ENCODE peak calls at places on chromosomes 7 and 10, in nine cellular contexts. One of them, this sample, is unnamed.

GRCh38 chr7:98211676-98212531 is 665 bp downstream of the BHLHA15 start:
- DNase-seq in myocyte: no peak
- DNase-seq in activated naive CD8-positive, alpha-beta T cell treated with anti-CD3 and anti-CD28 coated beads for 36 hours: no peak
- DNase-seq in NCI-H69: no peak
- DNase-seq in heart left ventricle: no peak
- DNase-seq in BE2C: no peak
- DNase-seq in activated CD4-positive, alpha-beta memory T cell treated with anti-CD3 and anti-CD28 coated beads, Interleukin-2, amount 10 ng/mL, durations not matched to agents 7 days and 5 days: no peak
- DNase-seq in NCI-H1417 treated with DMSO at 0.1 percent for 48 hours: no peak
- DNase-seq in iPS DF 6.9: no peak
- DNase-seq in this sample: no peak

GRCh38 chr10:19195698-19196097 is 147.1 kb downstream of the MALRD1 start:
- DNase-seq in BE2C: no peak
- DNase-seq in activated naive CD8-positive, alpha-beta T cell treated with anti-CD3 and anti-CD28 coated beads for 36 hours: no peak
- DNase-seq in NCI-H69: no peak
- DNase-seq in iPS DF 6.9: no peak
- DNase-seq in myocyte: no peak
- DNase-seq in NCI-H1417 treated with DMSO at 0.1 percent for 48 hours: no peak
- DNase-seq in activated CD4-positive, alpha-beta memory T cell treated with anti-CD3 and anti-CD28 coated beads, Interleukin-2, amount 10 ng/mL, durations not matched to agents 7 days and 5 days: no peak
- DNase-seq in heart left ventricle: no peak
- DNase-seq in this sample: no peak

GRCh38 chr7:14836006-14836405 is 66.5 kb downstream of the DGKB start:
- DNase-seq in iPS DF 6.9: no peak
- DNase-seq in myocyte: peak
- DNase-seq in heart left ventricle: no peak
- DNase-seq in activated naive CD8-positive, alpha-beta T cell treated with anti-CD3 and anti-CD28 coated beads for 36 hours: no peak
- DNase-seq in NCI-H1417 treated with DMSO at 0.1 percent for 48 hours: peak
- DNase-seq in BE2C: no peak
- DNase-seq in activated CD4-positive, alpha-beta memory T cell treated with anti-CD3 and anti-CD28 coated beads, Interleukin-2, amount 10 ng/mL, durations not matched to agents 7 days and 5 days: no peak
- DNase-seq in NCI-H69: peak
- DNase-seq in this sample: no peak

GRCh38 chr10:4219901-4220300 is 434.9 kb upstream of the KLF6 start:
- DNase-seq in activated naive CD8-positive, alpha-beta T cell treated with anti-CD3 and anti-CD28 coated beads for 36 hours: no peak
- DNase-seq in NCI-H69: no peak
- DNase-seq in myocyte: no peak
- DNase-seq in NCI-H1417 treated with DMSO at 0.1 percent for 48 hours: no peak
- DNase-seq in activated CD4-positive, alpha-beta memory T cell treated with anti-CD3 and anti-CD28 coated beads, Interleukin-2, amount 10 ng/mL, durations not matched to agents 7 days and 5 days: no peak
- DNase-seq in heart left ventricle: no peak
- DNase-seq in iPS DF 6.9: no peak
- DNase-seq in BE2C: no peak
- DNase-seq in this sample: no peak

GRCh38 chr7:29878081-29878688 is 71.9 kb downstream of the WIPF3 start:
- DNase-seq in BE2C: peak
- DNase-seq in heart left ventricle: no peak
- DNase-seq in NCI-H69: peak
- DNase-seq in activated naive CD8-positive, alpha-beta T cell treated with anti-CD3 and anti-CD28 coated beads for 36 hours: no peak
- DNase-seq in myocyte: peak
- DNase-seq in activated CD4-positive, alpha-beta memory T cell treated with anti-CD3 and anti-CD28 coated beads, Interleukin-2, amount 10 ng/mL, durations not matched to agents 7 days and 5 days: no peak
- DNase-seq in NCI-H1417 treated with DMSO at 0.1 percent for 48 hours: no peak
- DNase-seq in iPS DF 6.9: no peak
- DNase-seq in this sample: peak

GRCh38 chr7:16345979-16346958 is 75.1 kb downstream of the CRPPA start:
- DNase-seq in BE2C: no peak
- DNase-seq in iPS DF 6.9: no peak
- DNase-seq in heart left ventricle: no peak
- DNase-seq in activated CD4-positive, alpha-beta memory T cell treated with anti-CD3 and anti-CD28 coated beads, Interleukin-2, amount 10 ng/mL, durations not matched to agents 7 days and 5 days: no peak
- DNase-seq in myocyte: peak
- DNase-seq in NCI-H1417 treated with DMSO at 0.1 percent for 48 hours: no peak
- DNase-seq in activated naive CD8-positive, alpha-beta T cell treated with anti-CD3 and anti-CD28 coated beads for 36 hours: no peak
- DNase-seq in NCI-H69: no peak
- DNase-seq in this sample: peak

GRCh38 chr10:100894589-100895294 is 18.0 kb upstream of the SLF2 start:
- DNase-seq in activated CD4-positive, alpha-beta memory T cell treated with anti-CD3 and anti-CD28 coated beads, Interleukin-2, amount 10 ng/mL, durations not matched to agents 7 days and 5 days: peak
- DNase-seq in myocyte: no peak
- DNase-seq in heart left ventricle: no peak
- DNase-seq in NCI-H69: no peak
- DNase-seq in BE2C: no peak
- DNase-seq in activated naive CD8-positive, alpha-beta T cell treated with anti-CD3 and anti-CD28 coated beads for 36 hours: no peak
- DNase-seq in iPS DF 6.9: no peak
- DNase-seq in NCI-H1417 treated with DMSO at 0.1 percent for 48 hours: no peak
- DNase-seq in this sample: no peak

GRCh38 chr10:69180525-69181204 is 631 bp downstream of the SUPV3L1 start:
- DNase-seq in activated CD4-positive, alpha-beta memory T cell treated with anti-CD3 and anti-CD28 coated beads, Interleukin-2, amount 10 ng/mL, durations not matched to agents 7 days and 5 days: peak
- DNase-seq in iPS DF 6.9: no peak
- DNase-seq in BE2C: no peak
- DNase-seq in myocyte: peak
- DNase-seq in activated naive CD8-positive, alpha-beta T cell treated with anti-CD3 and anti-CD28 coated beads for 36 hours: peak
- DNase-seq in NCI-H69: no peak
- DNase-seq in NCI-H1417 treated with DMSO at 0.1 percent for 48 hours: no peak
- DNase-seq in heart left ventricle: no peak
- DNase-seq in this sample: peak

GRCh38 chr7:41861642-41862041 is 158.8 kb upstream of the INHBA start:
- DNase-seq in myocyte: peak
- DNase-seq in NCI-H69: no peak
- DNase-seq in heart left ventricle: no peak
- DNase-seq in BE2C: no peak
- DNase-seq in iPS DF 6.9: no peak
- DNase-seq in activated CD4-positive, alpha-beta memory T cell treated with anti-CD3 and anti-CD28 coated beads, Interleukin-2, amount 10 ng/mL, durations not matched to agents 7 days and 5 days: no peak
- DNase-seq in NCI-H1417 treated with DMSO at 0.1 percent for 48 hours: no peak
- DNase-seq in activated naive CD8-positive, alpha-beta T cell treated with anti-CD3 and anti-CD28 coated beads for 36 hours: no peak
- DNase-seq in this sample: no peak

GRCh38 chr10:4685495-4685894 is 140.5 kb upstream of the AKR1E2 start:
- DNase-seq in myocyte: peak
- DNase-seq in activated naive CD8-positive, alpha-beta T cell treated with anti-CD3 and anti-CD28 coated beads for 36 hours: no peak
- DNase-seq in NCI-H1417 treated with DMSO at 0.1 percent for 48 hours: no peak
- DNase-seq in BE2C: no peak
- DNase-seq in activated CD4-positive, alpha-beta memory T cell treated with anti-CD3 and anti-CD28 coated beads, Interleukin-2, amount 10 ng/mL, durations not matched to agents 7 days and 5 days: no peak
- DNase-seq in iPS DF 6.9: no peak
- DNase-seq in heart left ventricle: no peak
- DNase-seq in NCI-H69: no peak
- DNase-seq in this sample: no peak

GRCh38 chr10:23439452-23439919 is 611 bp downstream of the OTUD1 start:
- DNase-seq in activated naive CD8-positive, alpha-beta T cell treated with anti-CD3 and anti-CD28 coated beads for 36 hours: no peak
- DNase-seq in BE2C: peak
- DNase-seq in myocyte: peak
- DNase-seq in activated CD4-positive, alpha-beta memory T cell treated with anti-CD3 and anti-CD28 coated beads, Interleukin-2, amount 10 ng/mL, durations not matched to agents 7 days and 5 days: no peak
- DNase-seq in NCI-H1417 treated with DMSO at 0.1 percent for 48 hours: no peak
- DNase-seq in NCI-H69: peak
- DNase-seq in heart left ventricle: no peak
- DNase-seq in iPS DF 6.9: no peak
- DNase-seq in this sample: no peak

GRCh38 chr10:117370205-117370604 is 5.0 kb downstream of the PDZD8 start:
- DNase-seq in myocyte: no peak
- DNase-seq in NCI-H69: no peak
- DNase-seq in BE2C: no peak
- DNase-seq in NCI-H1417 treated with DMSO at 0.1 percent for 48 hours: no peak
- DNase-seq in heart left ventricle: no peak
- DNase-seq in activated naive CD8-positive, alpha-beta T cell treated with anti-CD3 and anti-CD28 coated beads for 36 hours: no peak
- DNase-seq in activated CD4-positive, alpha-beta memory T cell treated with anti-CD3 and anti-CD28 coated beads, Interleukin-2, amount 10 ng/mL, durations not matched to agents 7 days and 5 days: no peak
- DNase-seq in iPS DF 6.9: no peak
- DNase-seq in this sample: no peak

GRCh38 chr10:102998508-102998907 is 80.4 kb downstream of the CNNM2 start:
- DNase-seq in BE2C: no peak
- DNase-seq in activated naive CD8-positive, alpha-beta T cell treated with anti-CD3 and anti-CD28 coated beads for 36 hours: no peak
- DNase-seq in iPS DF 6.9: no peak
- DNase-seq in myocyte: no peak
- DNase-seq in heart left ventricle: no peak
- DNase-seq in NCI-H69: no peak
- DNase-seq in NCI-H1417 treated with DMSO at 0.1 percent for 48 hours: no peak
- DNase-seq in activated CD4-positive, alpha-beta memory T cell treated with anti-CD3 and anti-CD28 coated beads, Interleukin-2, amount 10 ng/mL, durations not matched to agents 7 days and 5 days: no peak
- DNase-seq in this sample: no peak

GRCh38 chr7:30367561-30367960 is 83.2 kb downstream of the ZNRF2 start:
- DNase-seq in iPS DF 6.9: no peak
- DNase-seq in activated CD4-positive, alpha-beta memory T cell treated with anti-CD3 and anti-CD28 coated beads, Interleukin-2, amount 10 ng/mL, durations not matched to agents 7 days and 5 days: no peak
- DNase-seq in NCI-H1417 treated with DMSO at 0.1 percent for 48 hours: no peak
- DNase-seq in activated naive CD8-positive, alpha-beta T cell treated with anti-CD3 and anti-CD28 coated beads for 36 hours: no peak
- DNase-seq in heart left ventricle: no peak
- DNase-seq in myocyte: no peak
- DNase-seq in BE2C: no peak
- DNase-seq in NCI-H69: no peak
- DNase-seq in this sample: no peak

GRCh38 chr10:80509403-80510161 is 28.1 kb upstream of the SH2D4B start:
- DNase-seq in heart left ventricle: peak
- DNase-seq in NCI-H69: no peak
- DNase-seq in activated naive CD8-positive, alpha-beta T cell treated with anti-CD3 and anti-CD28 coated beads for 36 hours: no peak
- DNase-seq in NCI-H1417 treated with DMSO at 0.1 percent for 48 hours: no peak
- DNase-seq in iPS DF 6.9: no peak
- DNase-seq in activated CD4-positive, alpha-beta memory T cell treated with anti-CD3 and anti-CD28 coated beads, Interleukin-2, amount 10 ng/mL, durations not matched to agents 7 days and 5 days: no peak
- DNase-seq in myocyte: no peak
- DNase-seq in BE2C: no peak
- DNase-seq in this sample: peak

GRCh38 chr10:89857399-89857798 is 156.0 kb downstream of the KIF20B start:
- DNase-seq in activated naive CD8-positive, alpha-beta T cell treated with anti-CD3 and anti-CD28 coated beads for 36 hours: no peak
- DNase-seq in activated CD4-positive, alpha-beta memory T cell treated with anti-CD3 and anti-CD28 coated beads, Interleukin-2, amount 10 ng/mL, durations not matched to agents 7 days and 5 days: no peak
- DNase-seq in iPS DF 6.9: no peak
- DNase-seq in NCI-H1417 treated with DMSO at 0.1 percent for 48 hours: no peak
- DNase-seq in heart left ventricle: no peak
- DNase-seq in BE2C: no peak
- DNase-seq in myocyte: no peak
- DNase-seq in NCI-H69: no peak
- DNase-seq in this sample: no peak

GRCh38 chr7:81690251-81690650 is 79.6 kb downstream of the HGF start:
- DNase-seq in activated CD4-positive, alpha-beta memory T cell treated with anti-CD3 and anti-CD28 coated beads, Interleukin-2, amount 10 ng/mL, durations not matched to agents 7 days and 5 days: no peak
- DNase-seq in iPS DF 6.9: peak
- DNase-seq in BE2C: no peak
- DNase-seq in myocyte: no peak
- DNase-seq in heart left ventricle: no peak
- DNase-seq in NCI-H1417 treated with DMSO at 0.1 percent for 48 hours: no peak
- DNase-seq in NCI-H69: peak
- DNase-seq in activated naive CD8-positive, alpha-beta T cell treated with anti-CD3 and anti-CD28 coated beads for 36 hours: no peak
- DNase-seq in this sample: no peak

GRCh38 chr10:58641095-58641531 is 128.4 kb downstream of the BICC1 start:
- DNase-seq in NCI-H1417 treated with DMSO at 0.1 percent for 48 hours: peak
- DNase-seq in heart left ventricle: no peak
- DNase-seq in iPS DF 6.9: no peak
- DNase-seq in NCI-H69: peak
- DNase-seq in activated naive CD8-positive, alpha-beta T cell treated with anti-CD3 and anti-CD28 coated beads for 36 hours: no peak
- DNase-seq in activated CD4-positive, alpha-beta memory T cell treated with anti-CD3 and anti-CD28 coated beads, Interleukin-2, amount 10 ng/mL, durations not matched to agents 7 days and 5 days: no peak
- DNase-seq in BE2C: no peak
- DNase-seq in myocyte: peak
- DNase-seq in this sample: peak

GRCh38 chr7:148501707-148502139 is 88.8 kb upstream of the C7orf33 start:
- DNase-seq in iPS DF 6.9: no peak
- DNase-seq in activated naive CD8-positive, alpha-beta T cell treated with anti-CD3 and anti-CD28 coated beads for 36 hours: peak
- DNase-seq in NCI-H69: peak
- DNase-seq in activated CD4-positive, alpha-beta memory T cell treated with anti-CD3 and anti-CD28 coated beads, Interleukin-2, amount 10 ng/mL, durations not matched to agents 7 days and 5 days: no peak
- DNase-seq in BE2C: no peak
- DNase-seq in heart left ventricle: no peak
- DNase-seq in myocyte: no peak
- DNase-seq in NCI-H1417 treated with DMSO at 0.1 percent for 48 hours: peak
- DNase-seq in this sample: no peak

GRCh38 chr7:44327981-44328380 is 2.6 kb upstream of the CAMK2B start:
- DNase-seq in iPS DF 6.9: no peak
- DNase-seq in BE2C: no peak
- DNase-seq in myocyte: no peak
- DNase-seq in NCI-H1417 treated with DMSO at 0.1 percent for 48 hours: no peak
- DNase-seq in heart left ventricle: no peak
- DNase-seq in activated naive CD8-positive, alpha-beta T cell treated with anti-CD3 and anti-CD28 coated beads for 36 hours: no peak
- DNase-seq in activated CD4-positive, alpha-beta memory T cell treated with anti-CD3 and anti-CD28 coated beads, Interleukin-2, amount 10 ng/mL, durations not matched to agents 7 days and 5 days: no peak
- DNase-seq in NCI-H69: peak
- DNase-seq in this sample: no peak

GRCh38 chr7:112995091-112995824 is 91.4 kb downstream of the GPR85 start:
- DNase-seq in heart left ventricle: peak
- DNase-seq in NCI-H69: no peak
- DNase-seq in NCI-H1417 treated with DMSO at 0.1 percent for 48 hours: no peak
- DNase-seq in BE2C: no peak
- DNase-seq in iPS DF 6.9: no peak
- DNase-seq in activated naive CD8-positive, alpha-beta T cell treated with anti-CD3 and anti-CD28 coated beads for 36 hours: no peak
- DNase-seq in activated CD4-positive, alpha-beta memory T cell treated with anti-CD3 and anti-CD28 coated beads, Interleukin-2, amount 10 ng/mL, durations not matched to agents 7 days and 5 days: no peak
- DNase-seq in myocyte: peak
- DNase-seq in this sample: peak

GRCh38 chr7:24842449-24843241 is 85.4 kb upstream of the GSDME start:
- DNase-seq in NCI-H1417 treated with DMSO at 0.1 percent for 48 hours: no peak
- DNase-seq in activated CD4-positive, alpha-beta memory T cell treated with anti-CD3 and anti-CD28 coated beads, Interleukin-2, amount 10 ng/mL, durations not matched to agents 7 days and 5 days: no peak
- DNase-seq in BE2C: peak
- DNase-seq in heart left ventricle: no peak
- DNase-seq in activated naive CD8-positive, alpha-beta T cell treated with anti-CD3 and anti-CD28 coated beads for 36 hours: no peak
- DNase-seq in NCI-H69: no peak
- DNase-seq in myocyte: peak
- DNase-seq in iPS DF 6.9: no peak
- DNase-seq in this sample: peak

GRCh38 chr7:112502700-112503099 is 21.9 kb downstream of the LSMEM1 start:
- DNase-seq in heart left ventricle: no peak
- DNase-seq in myocyte: no peak
- DNase-seq in BE2C: no peak
- DNase-seq in NCI-H69: no peak
- DNase-seq in activated CD4-positive, alpha-beta memory T cell treated with anti-CD3 and anti-CD28 coated beads, Interleukin-2, amount 10 ng/mL, durations not matched to agents 7 days and 5 days: no peak
- DNase-seq in NCI-H1417 treated with DMSO at 0.1 percent for 48 hours: no peak
- DNase-seq in activated naive CD8-positive, alpha-beta T cell treated with anti-CD3 and anti-CD28 coated beads for 36 hours: no peak
- DNase-seq in iPS DF 6.9: no peak
- DNase-seq in this sample: no peak

GRCh38 chr10:98262571-98262970 is 5.4 kb downstream of the LOXL4 start:
- DNase-seq in activated CD4-positive, alpha-beta memory T cell treated with anti-CD3 and anti-CD28 coated beads, Interleukin-2, amount 10 ng/mL, durations not matched to agents 7 days and 5 days: no peak
- DNase-seq in NCI-H69: peak
- DNase-seq in BE2C: peak
- DNase-seq in iPS DF 6.9: peak
- DNase-seq in NCI-H1417 treated with DMSO at 0.1 percent for 48 hours: no peak
- DNase-seq in activated naive CD8-positive, alpha-beta T cell treated with anti-CD3 and anti-CD28 coated beads for 36 hours: no peak
- DNase-seq in heart left ventricle: peak
- DNase-seq in myocyte: peak
- DNase-seq in this sample: peak

GRCh38 chr10:79937256-79937635 is 11.7 kb downstream of the SFTPD start:
- DNase-seq in myocyte: no peak
- DNase-seq in activated CD4-positive, alpha-beta memory T cell treated with anti-CD3 and anti-CD28 coated beads, Interleukin-2, amount 10 ng/mL, durations not matched to agents 7 days and 5 days: no peak
- DNase-seq in NCI-H69: no peak
- DNase-seq in iPS DF 6.9: no peak
- DNase-seq in activated naive CD8-positive, alpha-beta T cell treated with anti-CD3 and anti-CD28 coated beads for 36 hours: no peak
- DNase-seq in BE2C: no peak
- DNase-seq in NCI-H1417 treated with DMSO at 0.1 percent for 48 hours: no peak
- DNase-seq in heart left ventricle: no peak
- DNase-seq in this sample: no peak

GRCh38 chr7:31373337-31374289 is 33.1 kb upstream of the NEUROD6 start:
- DNase-seq in NCI-H69: peak
- DNase-seq in activated naive CD8-positive, alpha-beta T cell treated with anti-CD3 and anti-CD28 coated beads for 36 hours: peak
- DNase-seq in heart left ventricle: no peak
- DNase-seq in myocyte: no peak
- DNase-seq in iPS DF 6.9: peak
- DNase-seq in BE2C: peak
- DNase-seq in activated CD4-positive, alpha-beta memory T cell treated with anti-CD3 and anti-CD28 coated beads, Interleukin-2, amount 10 ng/mL, durations not matched to agents 7 days and 5 days: no peak
- DNase-seq in NCI-H1417 treated with DMSO at 0.1 percent for 48 hours: peak
- DNase-seq in this sample: peak

GRCh38 chr7:55965805-55966421 is 1.5 kb downstream of the NIPSNAP2 start:
- DNase-seq in myocyte: no peak
- DNase-seq in NCI-H69: peak
- DNase-seq in activated CD4-positive, alpha-beta memory T cell treated with anti-CD3 and anti-CD28 coated beads, Interleukin-2, amount 10 ng/mL, durations not matched to agents 7 days and 5 days: no peak
- DNase-seq in activated naive CD8-positive, alpha-beta T cell treated with anti-CD3 and anti-CD28 coated beads for 36 hours: no peak
- DNase-seq in BE2C: no peak
- DNase-seq in heart left ventricle: peak
- DNase-seq in iPS DF 6.9: no peak
- DNase-seq in NCI-H1417 treated with DMSO at 0.1 percent for 48 hours: no peak
- DNase-seq in this sample: no peak

GRCh38 chr10:110431659-110432058 is 66.0 kb upstream of the DUSP5 start:
- DNase-seq in activated naive CD8-positive, alpha-beta T cell treated with anti-CD3 and anti-CD28 coated beads for 36 hours: no peak
- DNase-seq in NCI-H1417 treated with DMSO at 0.1 percent for 48 hours: no peak
- DNase-seq in activated CD4-positive, alpha-beta memory T cell treated with anti-CD3 and anti-CD28 coated beads, Interleukin-2, amount 10 ng/mL, durations not matched to agents 7 days and 5 days: no peak
- DNase-seq in heart left ventricle: no peak
- DNase-seq in NCI-H69: no peak
- DNase-seq in BE2C: no peak
- DNase-seq in iPS DF 6.9: no peak
- DNase-seq in myocyte: no peak
- DNase-seq in this sample: no peak

GRCh38 chr10:52280051-52280450 is 34.0 kb upstream of the DKK1 start:
- DNase-seq in activated CD4-positive, alpha-beta memory T cell treated with anti-CD3 and anti-CD28 coated beads, Interleukin-2, amount 10 ng/mL, durations not matched to agents 7 days and 5 days: no peak
- DNase-seq in myocyte: no peak
- DNase-seq in iPS DF 6.9: no peak
- DNase-seq in BE2C: no peak
- DNase-seq in NCI-H1417 treated with DMSO at 0.1 percent for 48 hours: no peak
- DNase-seq in activated naive CD8-positive, alpha-beta T cell treated with anti-CD3 and anti-CD28 coated beads for 36 hours: no peak
- DNase-seq in heart left ventricle: no peak
- DNase-seq in NCI-H69: no peak
- DNase-seq in this sample: no peak

GRCh38 chr7:47225387-47226170 is 356.3 kb downstream of the TNS3 start:
- DNase-seq in myocyte: no peak
- DNase-seq in NCI-H69: no peak
- DNase-seq in NCI-H1417 treated with DMSO at 0.1 percent for 48 hours: no peak
- DNase-seq in activated CD4-positive, alpha-beta memory T cell treated with anti-CD3 and anti-CD28 coated beads, Interleukin-2, amount 10 ng/mL, durations not matched to agents 7 days and 5 days: no peak
- DNase-seq in activated naive CD8-positive, alpha-beta T cell treated with anti-CD3 and anti-CD28 coated beads for 36 hours: no peak
- DNase-seq in iPS DF 6.9: no peak
- DNase-seq in heart left ventricle: no peak
- DNase-seq in BE2C: no peak
- DNase-seq in this sample: no peak

GRCh38 chr7:92437956-92438491 is 9.3 kb upstream of the GATAD1 start:
- DNase-seq in BE2C: no peak
- DNase-seq in NCI-H1417 treated with DMSO at 0.1 percent for 48 hours: no peak
- DNase-seq in activated CD4-positive, alpha-beta memory T cell treated with anti-CD3 and anti-CD28 coated beads, Interleukin-2, amount 10 ng/mL, durations not matched to agents 7 days and 5 days: no peak
- DNase-seq in heart left ventricle: no peak
- DNase-seq in myocyte: peak
- DNase-seq in NCI-H69: no peak
- DNase-seq in activated naive CD8-positive, alpha-beta T cell treated with anti-CD3 and anti-CD28 coated beads for 36 hours: no peak
- DNase-seq in iPS DF 6.9: no peak
- DNase-seq in this sample: no peak

This sample was measured in RCC 7860.